ENCODE peak calls at places on chromosomes 12 and 14, in five cellular contexts. T is adrenal gland, B is astrocyte of the cerebellum, K is astrocyte of the spinal cord, L is lower lobe of right lung. O is an unnamed sample.

GRCh38 chr14:52121441-52121840 is 52.6 kb upstream of the NID2 start:
- DNase-seq in T (no peak), L (no peak), B (no peak), K (no peak), O (peak)

GRCh38 chr12:107057071-107057834 is 36.1 kb downstream of the CRY1 start:
- DNase-seq in T (no peak), L (no peak), K (peak), B (no peak), O (peak)

GRCh38 chr12:105427883-105428282 is 97.4 kb downstream of the C12orf75 start:
- DNase-seq in T (no peak), B (no peak), L (no peak), K (peak), O (no peak)

GRCh38 chr14:101001311-101002069 is 98.0 kb upstream of the RTL1 start:
- DNase-seq in T (no peak), K (peak), B (peak), L (no peak), O (peak)

GRCh38 chr12:113238309-113238708 is 17.0 kb downstream of the TPCN1 start:
- DNase-seq in K (no peak), T (peak), L (no peak), B (no peak), O (no peak)

GRCh38 chr14:96852823-96853422 is 55.7 kb downstream of the VRK1 start:
- DNase-seq in T (no peak), L (no peak), B (peak), K (peak), O (peak)

GRCh38 chr14:76430475-76430980 is 54.6 kb downstream of the ESRRB start:
- DNase-seq in K (no peak), L (no peak), B (no peak), T (no peak), O (no peak)

GRCh38 chr12:5305425-5305824 is 126.5 kb upstream of the NTF3 start:
- DNase-seq in K (no peak), B (no peak), L (peak), T (no peak), O (no peak)

GRCh38 chr12:29160230-29160629 is 11.2 kb downstream of the FAR2 start:
- DNase-seq in B (no peak), L (no peak), T (no peak), K (no peak), O (no peak)

GRCh38 chr12:4118601-4119156 is 154.9 kb upstream of the CCND2 start:
- DNase-seq in T (no peak), K (no peak), L (no peak), B (no peak), O (no peak)

GRCh38 chr14:51000566-51000965 is 56.3 kb upstream of the PYGL start:
- DNase-seq in K (no peak), L (no peak), B (no peak), T (no peak), O (no peak)

GRCh38 chr14:50998612-50999011 is 54.3 kb upstream of the PYGL start:
- DNase-seq in K (no peak), L (no peak), B (no peak), T (no peak), O (no peak)

GRCh38 chr14:50997712-50998111 is 53.4 kb upstream of the PYGL start:
- DNase-seq in T (no peak), B (no peak), L (peak), K (no peak), O (no peak)

GRCh38 chr14:51002406-51002984 is 58.2 kb upstream of the PYGL start:
- DNase-seq in B (no peak), T (no peak), K (no peak), L (no peak), O (no peak)

GRCh38 chr14:50999726-51000125 is 55.4 kb upstream of the PYGL start:
- DNase-seq in T (no peak), K (no peak), L (no peak), B (no peak), O (no peak)
- TF ChIP-seq CTCF in T (no peak), K (no peak), L (no peak), B (no peak), O (no peak)

GRCh38 chr12:10810068-10810467 is at the start of gene TAS2R9:
- DNase-seq in T (no peak), K (no peak), B (no peak), L (no peak), O (no peak)
- H3K4me3 ChIP-seq in T (no peak), K (no peak), B (no peak), L (no peak), O (no peak)

GRCh38 chr12:122167328-122167925 is 6.6 kb downstream of the IL31 start:
- DNase-seq in B (no peak), T (no peak), L (no peak), K (no peak), O (no peak)
- TF ChIP-seq CTCF in B (no peak), T (no peak), L (no peak), K (no peak), O (no peak)

GRCh38 chr12:124454352-124454725 is 113.1 kb downstream of the NCOR2 start:
- DNase-seq in L (no peak), B (no peak), T (no peak), K (no peak), O (no peak)
- H3K4me3 ChIP-seq in L (no peak), B (no peak), T (no peak), K (no peak), O (no peak)

GRCh38 chr14:66403183-66403582 is 83.0 kb upstream of the CCDC196 start:
- DNase-seq in K (peak), B (no peak), L (no peak), T (no peak), O (peak)
- TF ChIP-seq CTCF in K (peak), B (peak), L (peak), T (peak), O (peak)

GRCh38 chr14:57493467-57494181 is at the start of gene CCDC198:
- DNase-seq in B (no peak), L (no peak), T (no peak), K (peak), O (peak)
- H3K4me3 ChIP-seq in B (no peak), L (no peak), T (no peak), K (no peak), O (no peak)

GRCh38 chr12:53211476-53212381 is 4.7 kb upstream of the ITGB7 start:
- DNase-seq in L (no peak), T (no peak), B (no peak), K (no peak), O (no peak)
- TF ChIP-seq CTCF in L (peak), T (peak), B (peak), K (peak), O (peak)